ENCODE peak calls at places on chromosomes 12 and 14, in ten cellular contexts. X is suprapubic skin, A is ovary, T is sigmoid colon, Q is upper lobe of left lung, J is stomach, W is transverse colon, Y is GM12878, R is K562, U is HepG2. S is an unnamed sample. For H3K27me3, the result is how much of the 10 kb centered on the place peaks cover.

GRCh38 chr14:106010783-106011182 is 484.4 kb downstream of the TMEM121 start:
- DNase-seq in X (no peak), A (no peak), T (no peak), Q (no peak), J (no peak), W (no peak), Y (no peak), R (no peak), U (no peak), S (no peak)

GRCh38 chr14:36057452-36058142 is 118.9 kb downstream of the PTCSC3 start:
- DNase-seq in X (no peak), A (no peak), T (no peak), Q (no peak), J (no peak), W (no peak), Y (no peak), R (no peak), U (no peak), S (no peak)

GRCh38 chr14:55043528-55043927 is 7.9 kb upstream of the MAPK1IP1L start:
- DNase-seq in X (no peak), A (no peak), T (no peak), Q (no peak), J (no peak), W (no peak), Y (no peak), R (no peak), U (no peak), S (no peak)

GRCh38 chr12:122079532-122080081 is 1.1 kb downstream of the MLXIP start:
- DNase-seq in X (no peak), A (no peak), T (peak), Q (peak), J (no peak), W (no peak), Y (no peak), R (no peak), U (no peak), S (no peak)

GRCh38 chr12:62726471-62726980 is 208.4 kb downstream of the PPM1H start:
- DNase-seq in X (no peak), A (no peak), T (no peak), Q (no peak), J (no peak), W (no peak), Y (no peak), R (no peak), U (no peak), S (no peak)

GRCh38 chr12:26285401-26285800 is 90.0 kb downstream of the SSPN start:
- DNase-seq in X (no peak), A (no peak), T (no peak), Q (no peak), J (no peak), W (no peak), Y (no peak), R (no peak), U (no peak), S (no peak)

GRCh38 chr12:28563286-28563685 is 373.0 kb downstream of the CCDC91 start:
- DNase-seq in X (no peak), A (no peak), T (no peak), Q (no peak), J (no peak), W (no peak), Y (no peak), R (no peak), U (no peak), S (no peak)

GRCh38 chr12:43285248-43285647 is 266.8 kb downstream of the ADAMTS20 start:
- DNase-seq in X (no peak), A (no peak), T (no peak), Q (no peak), J (no peak), W (no peak), Y (no peak), R (no peak), U (no peak), S (peak)

GRCh38 chr14:67396381-67396965 is 15.5 kb downstream of the PLEK2 start:
- DNase-seq in X (no peak), A (no peak), T (no peak), Q (no peak), J (no peak), W (no peak), Y (no peak), R (no peak), U (no peak), S (no peak)

GRCh38 chr14:55129428-55130193 is 559 bp downstream of the LGALS3 start:
- DNase-seq in X (peak), A (peak), T (peak), Q (peak), J (peak), W (peak), Y (no peak), R (peak), U (peak), S (peak)

GRCh38 chr12:51683763-51684357 is 92.8 kb downstream of the SCN8A start:
- DNase-seq in X (no peak), A (no peak), T (no peak), Q (no peak), J (peak), W (peak), Y (no peak), R (no peak), U (no peak), S (no peak)

GRCh38 chr14:54781080-54781479 is 121.5 kb downstream of the GCH1 start:
- DNase-seq in X (no peak), A (no peak), T (no peak), Q (no peak), J (no peak), W (no peak), Y (no peak), R (no peak), U (no peak), S (no peak)

GRCh38 chr14:90785474-90785873 is 30.8 kb downstream of the TTC7B start:
- DNase-seq in X (peak), A (no peak), T (peak), Q (peak), J (peak), W (peak), Y (no peak), R (no peak), U (no peak), S (no peak)

GRCh38 chr14:68815288-68816182 is 22.7 kb upstream of the ZFP36L1 start:
- DNase-seq in X (peak), A (no peak), T (peak), Q (no peak), J (no peak), W (no peak), Y (no peak), R (no peak), U (no peak), S (no peak)

GRCh38 chr12:1590083-1590979 is 4.0 kb downstream of the FBXL14 start:
- DNase-seq in X (no peak), A (peak), T (no peak), Q (no peak), J (no peak), W (peak), Y (no peak), R (no peak), U (no peak), S (peak)

GRCh38 chr12:28237423-28237822 is 47.2 kb downstream of the CCDC91 start:
- DNase-seq in X (no peak), A (no peak), T (no peak), Q (no peak), J (no peak), W (no peak), Y (no peak), R (no peak), U (peak), S (no peak)

GRCh38 chr12:61250303-61250702 is 1009.9 kb upstream of the USP15 start:
- DNase-seq in X (no peak), A (no peak), T (no peak), Q (no peak), J (no peak), W (no peak), Y (no peak), R (no peak), U (no peak), S (no peak)

GRCh38 chr12:10235761-10236631 is 23.3 kb downstream of the GABARAPL1 start:
- DNase-seq in X (no peak), A (no peak), T (no peak), Q (peak), J (peak), W (no peak), Y (no peak), R (peak), U (peak), S (no peak)

GRCh38 chr12:79407671-79408622 is 282.8 kb downstream of the PAWR start:
- DNase-seq in X (no peak), A (peak), T (peak), Q (peak), J (peak), W (peak), Y (peak), R (no peak), U (peak), S (no peak)

GRCh38 chr12:120199595-120200306 is 1.2 kb downstream of the RPLP0 start:
- DNase-seq in X (no peak), A (peak), T (peak), Q (no peak), J (no peak), W (no peak), Y (no peak), R (no peak), U (no peak), S (peak)

DNA sequence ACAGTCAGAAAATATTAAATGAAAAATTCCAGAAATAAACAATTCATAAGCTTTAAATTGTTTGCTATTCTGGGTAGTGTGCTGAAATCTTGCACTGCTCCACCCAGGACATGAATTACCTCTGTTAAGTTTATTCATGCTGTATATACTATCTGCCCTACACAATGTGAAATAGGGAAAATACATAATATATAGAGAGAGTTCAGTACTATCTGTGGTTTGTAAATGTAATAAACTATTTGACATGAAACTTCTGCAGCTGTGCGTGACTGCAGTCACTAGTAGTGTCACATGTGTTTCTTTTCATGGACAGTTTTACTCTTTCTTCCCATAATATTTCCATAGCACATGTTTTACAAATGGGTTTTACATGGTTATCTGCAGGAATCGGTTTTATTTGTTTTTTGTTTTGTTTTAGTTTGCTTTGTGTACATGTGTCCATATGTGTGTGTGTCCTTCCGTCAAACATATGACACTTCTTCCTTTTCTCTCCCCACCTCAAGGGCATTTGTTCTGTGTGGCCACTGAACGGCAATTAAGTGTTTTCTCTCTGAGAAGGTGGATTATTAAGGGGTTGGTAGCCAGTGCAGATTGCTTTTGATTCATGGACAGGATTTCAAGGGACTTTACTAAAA is 1644.1 kb upstream of the FLRT2 start:
- DNase-seq in X (no peak), A (no peak), T (no peak), Q (no peak), J (no peak), W (no peak), Y (no peak), R (no peak), U (no peak), S (no peak)
- TF ChIP-seq EP300 in X (no peak), A (no peak), T (no peak), Q (no peak), J (no peak), W (no peak), Y (no peak), R (no peak), U (no peak), S (no peak)

GRCh38 chr12:77727442-77728001 is 103.2 kb upstream of the NAV3 start:
- DNase-seq in X (no peak), A (no peak), T (no peak), Q (no peak), J (no peak), W (no peak), Y (no peak), R (no peak), U (no peak), S (no peak)

GRCh38 chr12:77728018-77728417 is 102.7 kb upstream of the NAV3 start:
- DNase-seq in X (no peak), A (no peak), T (no peak), Q (no peak), J (no peak), W (no peak), Y (no peak), R (no peak), U (no peak), S (no peak)

GRCh38 chr12:77724367-77724957 is 106.2 kb upstream of the NAV3 start:
- DNase-seq in X (no peak), A (no peak), T (no peak), Q (no peak), J (no peak), W (no peak), Y (no peak), R (no peak), U (peak), S (no peak)

GRCh38 chr12:77723308-77723707 is 107.4 kb upstream of the NAV3 start:
- DNase-seq in X (no peak), A (no peak), T (no peak), Q (no peak), J (no peak), W (no peak), Y (no peak), R (no peak), U (no peak), S (no peak)

DNA sequence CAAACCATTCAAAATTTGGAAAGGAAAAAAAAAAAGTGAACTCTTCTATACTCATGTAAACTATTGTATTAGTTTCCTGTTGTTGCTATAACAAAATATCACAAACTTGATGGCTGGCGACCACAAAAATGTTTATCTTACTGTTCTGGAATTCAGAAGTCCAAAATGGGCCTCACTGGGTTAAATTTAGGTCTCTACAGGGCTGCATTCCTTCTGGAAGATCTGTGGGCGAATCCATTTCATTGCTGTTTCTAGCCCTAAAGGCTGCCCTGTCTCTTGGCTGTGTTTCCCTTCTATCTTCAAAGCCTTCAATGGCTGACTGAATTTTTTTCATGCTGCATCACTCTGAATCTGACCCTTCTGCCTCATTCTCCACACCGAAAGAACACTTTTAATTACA is 105.1 kb upstream of the NAV3 start:
- DNase-seq in X (no peak), A (no peak), T (no peak), Q (no peak), J (no peak), W (no peak), Y (no peak), R (no peak), U (no peak), S (no peak)
- TF ChIP-seq POLR2A in X (no peak), A (no peak), T (no peak), Q (no peak), J (no peak), W (no peak), Y (no peak), R (no peak), U (no peak), S (no peak)

GRCh38 chr14:23539209-23539866 is 12.2 kb downstream of the ZFHX2 start:
- DNase-seq in X (no peak), A (no peak), T (no peak), Q (no peak), J (no peak), W (no peak), Y (no peak), R (peak), U (peak), S (no peak)
- H3K27me3 ChIP-seq in X (under half), A (under half), T (under half), Q (under half), J (under half), W (under half), Y (under half), R (under half), U (under half), S (under half)

GRCh38 chr12:53791735-53792326 is 40.1 kb upstream of the CISTR start:
- DNase-seq in X (no peak), A (no peak), T (no peak), Q (no peak), J (peak), W (no peak), Y (no peak), R (peak), U (no peak), S (no peak)
- TF ChIP-seq EP300 in X (no peak), A (no peak), T (no peak), Q (no peak), J (no peak), W (no peak), Y (no peak), R (no peak), U (no peak), S (no peak)

GRCh38 chr14:58196198-58196597 is 3.8 kb upstream of the ACTR10 start:
- DNase-seq in X (no peak), A (no peak), T (no peak), Q (no peak), J (no peak), W (no peak), Y (no peak), R (no peak), U (no peak), S (no peak)

GRCh38 chr14:58200480-58200841 is 512 bp downstream of the ACTR10 start:
- DNase-seq in X (no peak), A (no peak), T (no peak), Q (no peak), J (no peak), W (no peak), Y (no peak), R (no peak), U (no peak), S (no peak)

GRCh38 chr14:58198086-58198485 is 1.9 kb upstream of the ACTR10 start:
- DNase-seq in X (no peak), A (no peak), T (no peak), Q (no peak), J (no peak), W (no peak), Y (no peak), R (no peak), U (no peak), S (no peak)

GRCh38 chr14:58199726-58200479 is at the start of gene ACTR10:
- DNase-seq in X (peak), A (peak), T (peak), Q (peak), J (peak), W (peak), Y (peak), R (peak), U (peak), S (peak)
- TF ChIP-seq POLR2A in X (peak), A (peak), T (peak), Q (peak), J (no peak), W (peak), Y (peak), R (peak), U (peak), S (peak)

GRCh38 chr14:100585448-100586152 is 1.6 kb downstream of the BEGAIN start:
- DNase-seq in X (no peak), A (no peak), T (peak), Q (no peak), J (no peak), W (no peak), Y (no peak), R (no peak), U (no peak), S (no peak)
- H3K27me3 ChIP-seq in X (under half), A (under half), T (under half), Q (under half), J (under half), W (under half), Y (under half), R (under half), U (half or more), S (under half)

S was measured in tibial nerve.